ENCODE peak calls at places on chromosomes 1 and 21, in ten cellular contexts. One of them, this sample, is unnamed.

GRCh38 chr1:181718034-181718433 is 234.7 kb downstream of the CACNA1E start:
- DNase-seq in nucleus accumbens: no peak
- DNase-seq in G401: no peak
- DNase-seq in OCI-LY7: no peak
- DNase-seq in progenitor cell of endocrine pancreas: no peak
- DNase-seq in activated T-helper 1 cell treated with Interleukin-2 at 50 U/mL for 16 hours: no peak
- DNase-seq in CMK: peak
- DNase-seq in astrocyte of the hippocampus: no peak
- DNase-seq in globus pallidus: no peak
- DNase-seq in activated CD8-positive, alpha-beta memory T cell treated with anti-CD3 and anti-CD28 coated beads for 1 hour: no peak
- DNase-seq in this sample: no peak

GRCh38 chr21:45129231-45129923 is 55.0 kb downstream of the ADARB1 start:
- DNase-seq in nucleus accumbens: no peak
- DNase-seq in G401: peak
- DNase-seq in OCI-LY7: no peak
- DNase-seq in progenitor cell of endocrine pancreas: no peak
- DNase-seq in activated T-helper 1 cell treated with Interleukin-2 at 50 U/mL for 16 hours: no peak
- DNase-seq in CMK: no peak
- DNase-seq in astrocyte of the hippocampus: no peak
- DNase-seq in globus pallidus: no peak
- DNase-seq in activated CD8-positive, alpha-beta memory T cell treated with anti-CD3 and anti-CD28 coated beads for 1 hour: no peak
- DNase-seq in this sample: no peak

GRCh38 chr1:5509664-5510452 is 482.4 kb downstream of the NPHP4 start:
- DNase-seq in nucleus accumbens: peak
- DNase-seq in G401: peak
- DNase-seq in OCI-LY7: peak
- DNase-seq in progenitor cell of endocrine pancreas: peak
- DNase-seq in activated T-helper 1 cell treated with Interleukin-2 at 50 U/mL for 16 hours: peak
- DNase-seq in CMK: peak
- DNase-seq in astrocyte of the hippocampus: peak
- DNase-seq in globus pallidus: peak
- DNase-seq in activated CD8-positive, alpha-beta memory T cell treated with anti-CD3 and anti-CD28 coated beads for 1 hour: peak
- DNase-seq in this sample: peak

GRCh38 chr1:43074244-43074643 is 97.8 kb downstream of the EBNA1BP2 start:
- DNase-seq in nucleus accumbens: no peak
- DNase-seq in G401: peak
- DNase-seq in OCI-LY7: no peak
- DNase-seq in progenitor cell of endocrine pancreas: no peak
- DNase-seq in activated T-helper 1 cell treated with Interleukin-2 at 50 U/mL for 16 hours: no peak
- DNase-seq in CMK: no peak
- DNase-seq in astrocyte of the hippocampus: no peak
- DNase-seq in globus pallidus: no peak
- DNase-seq in activated CD8-positive, alpha-beta memory T cell treated with anti-CD3 and anti-CD28 coated beads for 1 hour: no peak
- DNase-seq in this sample: no peak

GRCh38 chr1:9730096-9730901 is 78.8 kb downstream of the PIK3CD start:
- DNase-seq in nucleus accumbens: no peak
- DNase-seq in G401: no peak
- DNase-seq in OCI-LY7: no peak
- DNase-seq in progenitor cell of endocrine pancreas: no peak
- DNase-seq in activated T-helper 1 cell treated with Interleukin-2 at 50 U/mL for 16 hours: no peak
- DNase-seq in CMK: no peak
- DNase-seq in astrocyte of the hippocampus: no peak
- DNase-seq in globus pallidus: peak
- DNase-seq in activated CD8-positive, alpha-beta memory T cell treated with anti-CD3 and anti-CD28 coated beads for 1 hour: no peak
- DNase-seq in this sample: no peak

GRCh38 chr1:30081379-30082102 is 641.8 kb downstream of the MATN1 start:
- DNase-seq in nucleus accumbens: no peak
- DNase-seq in G401: no peak
- DNase-seq in OCI-LY7: no peak
- DNase-seq in progenitor cell of endocrine pancreas: no peak
- DNase-seq in activated T-helper 1 cell treated with Interleukin-2 at 50 U/mL for 16 hours: no peak
- DNase-seq in CMK: no peak
- DNase-seq in astrocyte of the hippocampus: no peak
- DNase-seq in globus pallidus: no peak
- DNase-seq in activated CD8-positive, alpha-beta memory T cell treated with anti-CD3 and anti-CD28 coated beads for 1 hour: no peak
- DNase-seq in this sample: no peak

GRCh38 chr1:151820940-151821339 is 10.7 kb downstream of the RORC start:
- DNase-seq in nucleus accumbens: no peak
- DNase-seq in G401: no peak
- DNase-seq in OCI-LY7: peak
- DNase-seq in progenitor cell of endocrine pancreas: no peak
- DNase-seq in activated T-helper 1 cell treated with Interleukin-2 at 50 U/mL for 16 hours: no peak
- DNase-seq in CMK: no peak
- DNase-seq in astrocyte of the hippocampus: no peak
- DNase-seq in globus pallidus: no peak
- DNase-seq in activated CD8-positive, alpha-beta memory T cell treated with anti-CD3 and anti-CD28 coated beads for 1 hour: no peak
- DNase-seq in this sample: no peak

GRCh38 chr1:232059726-232060360 is 433.3 kb downstream of the DISC1 start:
- DNase-seq in nucleus accumbens: no peak
- DNase-seq in G401: peak
- DNase-seq in OCI-LY7: no peak
- DNase-seq in progenitor cell of endocrine pancreas: no peak
- DNase-seq in activated T-helper 1 cell treated with Interleukin-2 at 50 U/mL for 16 hours: no peak
- DNase-seq in CMK: no peak
- DNase-seq in astrocyte of the hippocampus: no peak
- DNase-seq in globus pallidus: no peak
- DNase-seq in activated CD8-positive, alpha-beta memory T cell treated with anti-CD3 and anti-CD28 coated beads for 1 hour: no peak
- DNase-seq in this sample: no peak

GRCh38 chr1:98003442-98003841 is 82.6 kb upstream of the DPYD start:
- DNase-seq in nucleus accumbens: no peak
- DNase-seq in G401: no peak
- DNase-seq in OCI-LY7: no peak
- DNase-seq in progenitor cell of endocrine pancreas: no peak
- DNase-seq in activated T-helper 1 cell treated with Interleukin-2 at 50 U/mL for 16 hours: no peak
- DNase-seq in CMK: no peak
- DNase-seq in astrocyte of the hippocampus: no peak
- DNase-seq in globus pallidus: no peak
- DNase-seq in activated CD8-positive, alpha-beta memory T cell treated with anti-CD3 and anti-CD28 coated beads for 1 hour: no peak
- DNase-seq in this sample: no peak

GRCh38 chr1:54547601-54548388 is at the start of gene ACOT11:
- DNase-seq in nucleus accumbens: peak
- DNase-seq in G401: peak
- DNase-seq in OCI-LY7: no peak
- DNase-seq in progenitor cell of endocrine pancreas: no peak
- DNase-seq in activated T-helper 1 cell treated with Interleukin-2 at 50 U/mL for 16 hours: no peak
- DNase-seq in CMK: peak
- DNase-seq in astrocyte of the hippocampus: peak
- DNase-seq in globus pallidus: peak
- DNase-seq in activated CD8-positive, alpha-beta memory T cell treated with anti-CD3 and anti-CD28 coated beads for 1 hour: no peak
- DNase-seq in this sample: no peak

GRCh38 chr1:68293122-68293521 is 60.8 kb upstream of the WLS start:
- DNase-seq in nucleus accumbens: peak
- DNase-seq in G401: no peak
- DNase-seq in OCI-LY7: no peak
- DNase-seq in progenitor cell of endocrine pancreas: no peak
- DNase-seq in activated T-helper 1 cell treated with Interleukin-2 at 50 U/mL for 16 hours: no peak
- DNase-seq in CMK: no peak
- DNase-seq in astrocyte of the hippocampus: no peak
- DNase-seq in globus pallidus: no peak
- DNase-seq in activated CD8-positive, alpha-beta memory T cell treated with anti-CD3 and anti-CD28 coated beads for 1 hour: no peak
- DNase-seq in this sample: no peak

GRCh38 chr1:210360852-210361477 is 32.3 kb downstream of the HHAT start:
- DNase-seq in nucleus accumbens: no peak
- DNase-seq in G401: peak
- DNase-seq in OCI-LY7: peak
- DNase-seq in progenitor cell of endocrine pancreas: no peak
- DNase-seq in activated T-helper 1 cell treated with Interleukin-2 at 50 U/mL for 16 hours: no peak
- DNase-seq in CMK: no peak
- DNase-seq in astrocyte of the hippocampus: peak
- DNase-seq in globus pallidus: peak
- DNase-seq in activated CD8-positive, alpha-beta memory T cell treated with anti-CD3 and anti-CD28 coated beads for 1 hour: no peak
- DNase-seq in this sample: peak

GRCh38 chr1:6162773-6163172 is 17.3 kb downstream of the CHD5 start:
- DNase-seq in nucleus accumbens: no peak
- DNase-seq in G401: peak
- DNase-seq in OCI-LY7: no peak
- DNase-seq in progenitor cell of endocrine pancreas: no peak
- DNase-seq in activated T-helper 1 cell treated with Interleukin-2 at 50 U/mL for 16 hours: no peak
- DNase-seq in CMK: no peak
- DNase-seq in astrocyte of the hippocampus: no peak
- DNase-seq in globus pallidus: no peak
- DNase-seq in activated CD8-positive, alpha-beta memory T cell treated with anti-CD3 and anti-CD28 coated beads for 1 hour: no peak
- DNase-seq in this sample: no peak

GRCh38 chr1:17678011-17678410 is 77.1 kb upstream of the ACTL8 start:
- DNase-seq in nucleus accumbens: no peak
- DNase-seq in G401: no peak
- DNase-seq in OCI-LY7: no peak
- DNase-seq in progenitor cell of endocrine pancreas: no peak
- DNase-seq in activated T-helper 1 cell treated with Interleukin-2 at 50 U/mL for 16 hours: no peak
- DNase-seq in CMK: no peak
- DNase-seq in astrocyte of the hippocampus: no peak
- DNase-seq in globus pallidus: no peak
- DNase-seq in activated CD8-positive, alpha-beta memory T cell treated with anti-CD3 and anti-CD28 coated beads for 1 hour: no peak
- DNase-seq in this sample: no peak

GRCh38 chr21:29423051-29423450 is 124.3 kb downstream of the BACH1 start:
- DNase-seq in nucleus accumbens: no peak
- DNase-seq in G401: no peak
- DNase-seq in OCI-LY7: no peak
- DNase-seq in progenitor cell of endocrine pancreas: no peak
- DNase-seq in activated T-helper 1 cell treated with Interleukin-2 at 50 U/mL for 16 hours: no peak
- DNase-seq in CMK: no peak
- DNase-seq in astrocyte of the hippocampus: no peak
- DNase-seq in globus pallidus: no peak
- DNase-seq in activated CD8-positive, alpha-beta memory T cell treated with anti-CD3 and anti-CD28 coated beads for 1 hour: no peak
- DNase-seq in this sample: no peak

GRCh38 chr1:211327341-211327921 is 798 bp downstream of the TRAF5 start:
- DNase-seq in nucleus accumbens: no peak
- DNase-seq in G401: no peak
- DNase-seq in OCI-LY7: peak
- DNase-seq in progenitor cell of endocrine pancreas: no peak
- DNase-seq in activated T-helper 1 cell treated with Interleukin-2 at 50 U/mL for 16 hours: no peak
- DNase-seq in CMK: no peak
- DNase-seq in astrocyte of the hippocampus: peak
- DNase-seq in globus pallidus: no peak
- DNase-seq in activated CD8-positive, alpha-beta memory T cell treated with anti-CD3 and anti-CD28 coated beads for 1 hour: no peak
- DNase-seq in this sample: peak

GRCh38 chr1:221439734-221440436 is 302.0 kb downstream of the DUSP10 start:
- DNase-seq in nucleus accumbens: no peak
- DNase-seq in G401: no peak
- DNase-seq in OCI-LY7: no peak
- DNase-seq in progenitor cell of endocrine pancreas: no peak
- DNase-seq in activated T-helper 1 cell treated with Interleukin-2 at 50 U/mL for 16 hours: no peak
- DNase-seq in CMK: no peak
- DNase-seq in astrocyte of the hippocampus: peak
- DNase-seq in globus pallidus: no peak
- DNase-seq in activated CD8-positive, alpha-beta memory T cell treated with anti-CD3 and anti-CD28 coated beads for 1 hour: no peak
- DNase-seq in this sample: no peak